ENCODE peak calls at places on chromosomes 2 and 18, in four cellular contexts. One of them, this sample, is unnamed.

GRCh38 chr2:176508984-176509383 is 239.7 kb downstream of the MTX2 start:
- DNase-seq in vagina: no peak
- DNase-seq in A549: no peak
- DNase-seq in ovary: no peak
- DNase-seq in this sample: no peak

GRCh38 chr2:211503856-211504255 is 947.5 kb downstream of the CPS1 start:
- DNase-seq in vagina: no peak
- DNase-seq in A549: no peak
- DNase-seq in ovary: no peak
- DNase-seq in this sample: no peak

GRCh38 chr2:28445448-28446258 is 50.2 kb upstream of the PLB1 start:
- DNase-seq in vagina: no peak
- DNase-seq in A549: peak
- DNase-seq in ovary: no peak
- DNase-seq in this sample: no peak

GRCh38 chr2:100053499-100053898 is 88.9 kb downstream of the AFF3 start:
- DNase-seq in vagina: no peak
- DNase-seq in A549: no peak
- DNase-seq in ovary: no peak
- DNase-seq in this sample: no peak

GRCh38 chr18:5604778-5605177 is 61.0 kb upstream of the EPB41L3 start:
- DNase-seq in vagina: no peak
- DNase-seq in A549: no peak
- DNase-seq in ovary: no peak
- DNase-seq in this sample: no peak

GRCh38 chr2:135317375-135317774 is 213.6 kb downstream of the ZRANB3 start:
- DNase-seq in vagina: no peak
- DNase-seq in A549: no peak
- DNase-seq in ovary: no peak
- DNase-seq in this sample: no peak

GRCh38 chr2:118431997-118432396 is 343.7 kb downstream of the INSIG2 start:
- DNase-seq in vagina: no peak
- DNase-seq in A549: no peak
- DNase-seq in ovary: no peak
- DNase-seq in this sample: no peak

GRCh38 chr2:144479138-144479537 is 40.8 kb downstream of the ZEB2 start:
- DNase-seq in vagina: no peak
- DNase-seq in A549: no peak
- DNase-seq in ovary: no peak
- DNase-seq in this sample: no peak

GRCh38 chr2:191265311-191266170 is 20.3 kb downstream of the MYO1B start:
- DNase-seq in vagina: no peak
- DNase-seq in A549: no peak
- DNase-seq in ovary: no peak
- DNase-seq in this sample: no peak

GRCh38 chr2:200810252-200810650 is 1.5 kb upstream of the BZW1 start:
- DNase-seq in vagina: no peak
- DNase-seq in A549: peak
- DNase-seq in ovary: no peak
- DNase-seq in this sample: no peak

GRCh38 chr18:59376351-59376935 is 17.4 kb upstream of the LMAN1 start:
- DNase-seq in vagina: no peak
- DNase-seq in A549: no peak
- DNase-seq in ovary: no peak
- DNase-seq in this sample: no peak

GRCh38 chr2:10048501-10049171 is 5.3 kb downstream of the KLF11 start:
- DNase-seq in vagina: no peak
- DNase-seq in A549: peak
- DNase-seq in ovary: no peak
- DNase-seq in this sample: no peak

GRCh38 chr2:236754234-236754924 is 184.8 kb downstream of the ACKR3 start:
- DNase-seq in vagina: no peak
- DNase-seq in A549: no peak
- DNase-seq in ovary: no peak
- DNase-seq in this sample: peak

GRCh38 chr18:63970803-63971191 is 916 bp downstream of the SERPINB8 start:
- DNase-seq in vagina: no peak
- DNase-seq in A549: no peak
- DNase-seq in ovary: peak
- DNase-seq in this sample: peak

GRCh38 chr2:207230261-207231105 is 64.7 kb upstream of the KLF7 start:
- DNase-seq in vagina: no peak
- DNase-seq in A549: peak
- DNase-seq in ovary: no peak
- DNase-seq in this sample: no peak

GRCh38 chr2:131031431-131031841 is 61.8 kb downstream of the FAM168B start:
- DNase-seq in vagina: no peak
- DNase-seq in A549: no peak
- DNase-seq in ovary: no peak
- DNase-seq in this sample: peak

GRCh38 chr18:56747032-56747658 is 96.0 kb downstream of the WDR7 start:
- DNase-seq in vagina: no peak
- DNase-seq in A549: no peak
- DNase-seq in ovary: no peak
- DNase-seq in this sample: no peak

GRCh38 chr2:42581257-42581656 is 12.8 kb downstream of the MTA3 start:
- DNase-seq in vagina: no peak
- DNase-seq in A549: no peak
- DNase-seq in ovary: no peak
- DNase-seq in this sample: peak

GRCh38 chr2:17051558-17051957 is 385.9 kb upstream of the CYRIA start:
- DNase-seq in vagina: no peak
- DNase-seq in A549: no peak
- DNase-seq in ovary: no peak
- DNase-seq in this sample: no peak

GRCh38 chr2:5980351-5981054 is 288.3 kb downstream of the SOX11 start:
- DNase-seq in vagina: no peak
- DNase-seq in A549: no peak
- DNase-seq in ovary: no peak
- DNase-seq in this sample: no peak

GRCh38 chr2:153074207-153074606 is 355.8 kb downstream of the ARL6IP6 start:
- DNase-seq in vagina: no peak
- DNase-seq in A549: no peak
- DNase-seq in ovary: no peak
- DNase-seq in this sample: no peak

GRCh38 chr2:219155054-219155644 is 5.5 kb downstream of the NHEJ1 start:
- DNase-seq in vagina: no peak
- DNase-seq in A549: peak
- DNase-seq in ovary: no peak
- DNase-seq in this sample: peak

GRCh38 chr2:239322414-239323086 is 78.3 kb downstream of the HDAC4 start:
- DNase-seq in vagina: peak
- DNase-seq in A549: no peak
- DNase-seq in ovary: no peak
- DNase-seq in this sample: no peak

GRCh38 chr2:950627-950992 is at the start of gene SNTG2:
- DNase-seq in vagina: no peak
- DNase-seq in A549: no peak
- DNase-seq in ovary: peak
- DNase-seq in this sample: no peak

GRCh38 chr2:10328667-10329583 is 26.2 kb downstream of the HPCAL1 start:
- DNase-seq in vagina: no peak
- DNase-seq in A549: no peak
- DNase-seq in ovary: no peak
- DNase-seq in this sample: no peak

GRCh38 chr18:79882522-79883241 is 68.8 kb downstream of the SLC66A2 start:
- DNase-seq in vagina: no peak
- DNase-seq in A549: no peak
- DNase-seq in ovary: no peak
- DNase-seq in this sample: no peak

GRCh38 chr2:239310401-239311061 is 90.3 kb downstream of the HDAC4 start:
- DNase-seq in vagina: peak
- DNase-seq in A549: no peak
- DNase-seq in ovary: peak
- DNase-seq in this sample: no peak

GRCh38 chr2:66362651-66363050 is 72.3 kb upstream of the MEIS1 start:
- DNase-seq in vagina: no peak
- DNase-seq in A549: no peak
- DNase-seq in ovary: no peak
- DNase-seq in this sample: no peak

GRCh38 chr2:121699421-121700328 is 37.0 kb downstream of the NIFK start:
- DNase-seq in vagina: no peak
- DNase-seq in A549: peak
- DNase-seq in ovary: no peak
- DNase-seq in this sample: peak

GRCh38 chr2:130807659-130808385 is 28.9 kb upstream of the ARHGEF4 start:
- DNase-seq in vagina: no peak
- DNase-seq in A549: no peak
- DNase-seq in ovary: no peak
- DNase-seq in this sample: peak

GRCh38 chr2:239264838-239265651 is 135.8 kb downstream of the HDAC4 start:
- DNase-seq in vagina: no peak
- DNase-seq in A549: peak
- DNase-seq in ovary: no peak
- DNase-seq in this sample: peak

GRCh38 chr2:224103603-224104002 is 64.5 kb upstream of the SERPINE2 start:
- DNase-seq in vagina: no peak
- DNase-seq in A549: no peak
- DNase-seq in ovary: no peak
- DNase-seq in this sample: no peak

GRCh38 chr2:31256611-31257382 is 22.8 kb downstream of the EHD3 start:
- DNase-seq in vagina: no peak
- DNase-seq in A549: no peak
- DNase-seq in ovary: no peak
- DNase-seq in this sample: no peak

GRCh38 chr18:62186656-62187542 is at the start of the genes PIGN and RELCH:
- DNase-seq in vagina: peak
- DNase-seq in A549: peak
- DNase-seq in ovary: peak
- DNase-seq in this sample: peak
- TF ChIP-seq POLR2A in vagina: no peak
- TF ChIP-seq POLR2A in A549: peak
- TF ChIP-seq POLR2A in ovary: peak
- TF ChIP-seq POLR2A in this sample: peak

GRCh38 chr2:114056294-114057143 is 166.6 kb downstream of the ACTR3 start:
- DNase-seq in vagina: no peak
- DNase-seq in A549: no peak
- DNase-seq in ovary: no peak
- DNase-seq in this sample: no peak
- H3K4me3 ChIP-seq in vagina: no peak
- H3K4me3 ChIP-seq in A549: no peak
- H3K4me3 ChIP-seq in ovary: no peak
- H3K4me3 ChIP-seq in this sample: no peak

GRCh38 chr2:197850882-197851281 is 46.5 kb downstream of the PLCL1 start:
- DNase-seq in vagina: no peak
- DNase-seq in A549: no peak
- DNase-seq in ovary: no peak
- DNase-seq in this sample: no peak

GRCh38 chr2:197852127-197852526 is 47.7 kb downstream of the PLCL1 start:
- DNase-seq in vagina: no peak
- DNase-seq in A549: no peak
- DNase-seq in ovary: no peak
- DNase-seq in this sample: no peak

GRCh38 chr2:197848602-197849001 is 44.2 kb downstream of the PLCL1 start:
- DNase-seq in vagina: no peak
- DNase-seq in A549: no peak
- DNase-seq in ovary: no peak
- DNase-seq in this sample: no peak

GRCh38 chr2:197853549-197853948 is 49.2 kb downstream of the PLCL1 start:
- DNase-seq in vagina: no peak
- DNase-seq in A549: no peak
- DNase-seq in ovary: no peak
- DNase-seq in this sample: no peak

GRCh38 chr2:197851451-197851850 is 47.1 kb downstream of the PLCL1 start:
- DNase-seq in vagina: no peak
- DNase-seq in A549: no peak
- DNase-seq in ovary: no peak
- DNase-seq in this sample: no peak
- TF ChIP-seq CTCF in vagina: no peak
- TF ChIP-seq CTCF in A549: no peak
- TF ChIP-seq CTCF in ovary: no peak
- TF ChIP-seq CTCF in this sample: no peak

GRCh38 chr18:3425450-3425849 is 24.5 kb upstream of the TGIF1 start:
- DNase-seq in vagina: no peak
- DNase-seq in A549: no peak
- DNase-seq in ovary: no peak
- DNase-seq in this sample: no peak

GRCh38 chr18:3424280-3424890 is 25.6 kb upstream of the TGIF1 start:
- DNase-seq in vagina: no peak
- DNase-seq in A549: no peak
- DNase-seq in ovary: no peak
- DNase-seq in this sample: no peak

GRCh38 chr18:3422905-3423304 is 27.1 kb upstream of the TGIF1 start:
- DNase-seq in vagina: no peak
- DNase-seq in A549: no peak
- DNase-seq in ovary: no peak
- DNase-seq in this sample: no peak

GRCh38 chr18:3426074-3426473 is 23.9 kb upstream of the TGIF1 start:
- DNase-seq in vagina: no peak
- DNase-seq in A549: no peak
- DNase-seq in ovary: no peak
- DNase-seq in this sample: no peak

DNA sequence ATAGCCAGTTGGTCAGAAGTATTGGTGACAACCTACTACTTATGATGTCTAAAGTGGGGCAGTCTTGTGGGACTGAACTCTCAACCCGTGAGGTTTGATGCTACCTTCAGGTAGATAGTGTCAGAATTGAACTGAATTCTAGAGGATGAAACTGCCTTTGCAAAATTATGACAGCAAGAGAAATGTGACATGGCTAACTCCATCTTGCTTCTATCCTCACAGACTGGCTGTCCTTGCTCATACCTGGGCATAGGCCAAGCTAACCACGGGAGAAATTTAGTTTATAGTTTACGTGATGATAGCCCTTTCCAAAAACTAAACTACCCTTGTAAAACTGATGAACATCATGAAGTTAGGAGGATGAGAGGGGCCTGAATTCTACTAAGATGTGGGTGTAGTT is 24.9 kb upstream of the TGIF1 start:
- DNase-seq in vagina: no peak
- DNase-seq in A549: no peak
- DNase-seq in ovary: no peak
- DNase-seq in this sample: no peak
- TF ChIP-seq POLR2A in vagina: no peak
- TF ChIP-seq POLR2A in A549: no peak
- TF ChIP-seq POLR2A in ovary: no peak
- TF ChIP-seq POLR2A in this sample: no peak

GRCh38 chr2:157327621-157328102 is 2.0 kb upstream of the ERMN start:
- DNase-seq in vagina: no peak
- DNase-seq in A549: peak
- DNase-seq in ovary: peak
- DNase-seq in this sample: peak
- H3K4me3 ChIP-seq in vagina: no peak
- H3K4me3 ChIP-seq in A549: no peak
- H3K4me3 ChIP-seq in ovary: no peak
- H3K4me3 ChIP-seq in this sample: no peak